ENCODE peak calls at places on chromosomes 4 and X, in five cellular contexts. One of them, this sample, is unnamed.

GRCh38 chrX:19245711-19246269 is 97.9 kb upstream of the PDHA1 start:
- DNase-seq in PC-3: peak
- DNase-seq in neural progenitor cell: no peak
- DNase-seq in SK-N-SH: no peak
- DNase-seq in GM23248: no peak
- DNase-seq in this sample: no peak

GRCh38 chr4:90958256-90958895 is 831.2 kb downstream of the CCSER1 start:
- DNase-seq in SK-N-SH: no peak
- DNase-seq in PC-3: peak
- DNase-seq in neural progenitor cell: no peak
- DNase-seq in GM23248: no peak
- DNase-seq in this sample: no peak

GRCh38 chr4:118331352-118331751 is 21.5 kb downstream of the PRSS12 start:
- DNase-seq in neural progenitor cell: no peak
- DNase-seq in GM23248: no peak
- DNase-seq in SK-N-SH: no peak
- DNase-seq in PC-3: no peak
- DNase-seq in this sample: no peak

GRCh38 chr4:162939086-162939485 is 227.6 kb downstream of the NAF1 start:
- DNase-seq in PC-3: no peak
- DNase-seq in SK-N-SH: no peak
- DNase-seq in neural progenitor cell: no peak
- DNase-seq in GM23248: no peak
- DNase-seq in this sample: no peak

GRCh38 chrX:31061091-31061490 is 10.8 kb downstream of the FTHL17 start:
- DNase-seq in PC-3: no peak
- DNase-seq in SK-N-SH: no peak
- DNase-seq in GM23248: no peak
- DNase-seq in neural progenitor cell: no peak
- DNase-seq in this sample: no peak

GRCh38 chr4:2412534-2412884 is 5.9 kb downstream of the ZFYVE28 start:
- DNase-seq in neural progenitor cell: no peak
- DNase-seq in PC-3: peak
- DNase-seq in GM23248: no peak
- DNase-seq in SK-N-SH: no peak
- DNase-seq in this sample: peak

GRCh38 chr4:8377103-8378075 is 63.1 kb downstream of the ACOX3 start:
- DNase-seq in SK-N-SH: no peak
- DNase-seq in PC-3: no peak
- DNase-seq in neural progenitor cell: no peak
- DNase-seq in GM23248: no peak
- DNase-seq in this sample: no peak

GRCh38 chr4:62709618-62710252 is 1509.6 kb downstream of the ADGRL3 start:
- DNase-seq in GM23248: peak
- DNase-seq in PC-3: peak
- DNase-seq in SK-N-SH: peak
- DNase-seq in neural progenitor cell: peak
- DNase-seq in this sample: peak

GRCh38 chr4:8272472-8273428 is 3.2 kb downstream of the HTRA3 start:
- DNase-seq in PC-3: no peak
- DNase-seq in neural progenitor cell: no peak
- DNase-seq in GM23248: no peak
- DNase-seq in SK-N-SH: peak
- DNase-seq in this sample: no peak

GRCh38 chrX:3592184-3592583 is 121.3 kb downstream of the PRKX start:
- DNase-seq in GM23248: no peak
- DNase-seq in SK-N-SH: no peak
- DNase-seq in PC-3: no peak
- DNase-seq in neural progenitor cell: peak
- DNase-seq in this sample: no peak

GRCh38 chrX:24392709-24393108 is 32.3 kb downstream of the SUPT20HL1 start:
- DNase-seq in SK-N-SH: no peak
- DNase-seq in neural progenitor cell: no peak
- DNase-seq in PC-3: no peak
- DNase-seq in GM23248: peak
- DNase-seq in this sample: no peak

GRCh38 chr4:71380721-71381120 is 41.9 kb downstream of the SLC4A4 start:
- DNase-seq in PC-3: peak
- DNase-seq in neural progenitor cell: no peak
- DNase-seq in GM23248: peak
- DNase-seq in SK-N-SH: no peak
- DNase-seq in this sample: no peak

GRCh38 chrX:18368402-18368801 is 13.9 kb upstream of the SCML2 start:
- DNase-seq in SK-N-SH: no peak
- DNase-seq in neural progenitor cell: no peak
- DNase-seq in GM23248: no peak
- DNase-seq in PC-3: no peak
- DNase-seq in this sample: no peak

GRCh38 chrX:136497556-136498048 is at the start of gene HTATSF1:
- DNase-seq in PC-3: no peak
- DNase-seq in GM23248: no peak
- DNase-seq in SK-N-SH: no peak
- DNase-seq in neural progenitor cell: peak
- DNase-seq in this sample: no peak

GRCh38 chr4:53786632-53787031 is 195.3 kb upstream of the LNX1 start:
- DNase-seq in GM23248: no peak
- DNase-seq in PC-3: no peak
- DNase-seq in neural progenitor cell: no peak
- DNase-seq in SK-N-SH: no peak
- DNase-seq in this sample: no peak

GRCh38 chrX:153397256-153397960 is 3.7 kb downstream of the PNMA6E start:
- DNase-seq in SK-N-SH: no peak
- DNase-seq in GM23248: no peak
- DNase-seq in neural progenitor cell: no peak
- DNase-seq in PC-3: no peak
- DNase-seq in this sample: no peak

GRCh38 chr4:3461515-3462291 is 1.4 kb upstream of the DOK7 start:
- DNase-seq in GM23248: no peak
- DNase-seq in PC-3: peak
- DNase-seq in neural progenitor cell: no peak
- DNase-seq in SK-N-SH: no peak
- DNase-seq in this sample: no peak

GRCh38 chrX:102624105-102624504 is 24.8 kb downstream of the ARMCX5 start:
- DNase-seq in SK-N-SH: no peak
- DNase-seq in neural progenitor cell: no peak
- DNase-seq in GM23248: no peak
- DNase-seq in PC-3: no peak
- DNase-seq in this sample: no peak

GRCh38 chr4:153115322-153116100 is 88.7 kb upstream of the TRIM2 start:
- DNase-seq in GM23248: peak
- DNase-seq in SK-N-SH: no peak
- DNase-seq in neural progenitor cell: no peak
- DNase-seq in PC-3: peak
- DNase-seq in this sample: peak

GRCh38 chr4:7971881-7972500 is 32.3 kb upstream of the AFAP1 start:
- DNase-seq in SK-N-SH: no peak
- DNase-seq in PC-3: peak
- DNase-seq in neural progenitor cell: no peak
- DNase-seq in GM23248: peak
- DNase-seq in this sample: no peak

GRCh38 chr4:149645790-149646189 is 169.9 kb downstream of the IQCM start:
- DNase-seq in SK-N-SH: no peak
- DNase-seq in PC-3: peak
- DNase-seq in neural progenitor cell: peak
- DNase-seq in GM23248: no peak
- DNase-seq in this sample: no peak

GRCh38 chrX:115560978-115561604 is at the start of gene PLS3:
- DNase-seq in neural progenitor cell: peak
- DNase-seq in GM23248: peak
- DNase-seq in SK-N-SH: peak
- DNase-seq in PC-3: peak
- DNase-seq in this sample: peak

DNA sequence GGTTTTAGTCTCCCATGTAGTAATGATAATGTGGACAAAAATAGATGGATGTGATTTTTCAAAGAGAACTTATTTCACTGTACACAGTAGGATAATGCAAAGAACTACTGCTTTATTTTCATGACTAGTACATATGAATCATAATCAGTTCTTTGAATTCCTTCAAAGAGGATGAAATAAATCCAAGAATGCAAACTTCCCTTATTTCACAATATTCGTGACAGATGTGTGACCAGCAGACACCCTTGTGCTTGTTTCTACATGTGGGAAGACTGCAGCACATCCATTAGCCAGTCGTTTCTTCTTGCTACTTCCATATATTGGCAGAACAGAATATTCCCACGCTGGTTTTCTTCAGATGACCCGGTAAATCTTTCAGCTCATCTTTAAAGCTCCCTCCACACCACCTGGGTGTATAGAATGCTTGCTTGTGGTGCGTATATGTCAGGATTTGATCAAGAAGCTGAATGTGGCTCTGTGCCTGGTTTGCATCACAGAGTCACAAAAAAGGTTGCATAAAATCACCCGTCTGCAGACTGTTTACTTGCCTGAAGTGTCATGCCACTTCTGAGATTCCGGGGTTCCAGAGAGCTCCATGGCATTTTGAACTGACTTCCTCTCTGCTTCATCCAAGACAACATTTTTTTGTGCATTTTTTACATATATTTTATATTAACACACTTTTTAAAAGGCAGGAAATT is 47.7 kb upstream of the FAT4 start:
- DNase-seq in neural progenitor cell: no peak
- DNase-seq in GM23248: peak
- DNase-seq in SK-N-SH: no peak
- DNase-seq in PC-3: peak
- DNase-seq in this sample: no peak
- TF ChIP-seq EZH2phosphoT487 in neural progenitor cell: no peak
- TF ChIP-seq EZH2phosphoT487 in GM23248: no peak
- TF ChIP-seq EZH2phosphoT487 in SK-N-SH: no peak
- TF ChIP-seq EZH2phosphoT487 in PC-3: no peak
- TF ChIP-seq EZH2phosphoT487 in this sample: no peak

GRCh38 chr4:127623755-127624087 is 9.0 kb upstream of the INTU start:
- DNase-seq in GM23248: peak
- DNase-seq in neural progenitor cell: peak
- DNase-seq in PC-3: no peak
- DNase-seq in SK-N-SH: no peak
- DNase-seq in this sample: no peak

GRCh38 chr4:127618427-127618826 is 14.3 kb upstream of the INTU start:
- DNase-seq in GM23248: no peak
- DNase-seq in SK-N-SH: no peak
- DNase-seq in PC-3: no peak
- DNase-seq in neural progenitor cell: no peak
- DNase-seq in this sample: no peak

GRCh38 chr4:127622923-127623754 is 9.6 kb upstream of the INTU start:
- DNase-seq in SK-N-SH: peak
- DNase-seq in PC-3: no peak
- DNase-seq in GM23248: peak
- DNase-seq in neural progenitor cell: peak
- DNase-seq in this sample: no peak

GRCh38 chr4:127622621-127622922 is 10.2 kb upstream of the INTU start:
- DNase-seq in PC-3: no peak
- DNase-seq in SK-N-SH: no peak
- DNase-seq in neural progenitor cell: no peak
- DNase-seq in GM23248: no peak
- DNase-seq in this sample: no peak

GRCh38 chr4:127624176-127624575 is 8.6 kb upstream of the INTU start:
- DNase-seq in PC-3: no peak
- DNase-seq in SK-N-SH: no peak
- DNase-seq in GM23248: no peak
- DNase-seq in neural progenitor cell: no peak
- DNase-seq in this sample: no peak
- H3K9ac ChIP-seq in PC-3: no peak
- H3K9ac ChIP-seq in SK-N-SH: no peak
- H3K9ac ChIP-seq in GM23248: no peak
- H3K9ac ChIP-seq in neural progenitor cell: no peak
- H3K9ac ChIP-seq in this sample: no peak

GRCh38 chrX:134544189-134544588 is 84.2 kb downstream of the HPRT1 start:
- DNase-seq in GM23248: peak
- DNase-seq in SK-N-SH: no peak
- DNase-seq in PC-3: no peak
- DNase-seq in neural progenitor cell: no peak
- DNase-seq in this sample: no peak
- H3K4me2 ChIP-seq in GM23248: no peak
- H3K4me2 ChIP-seq in SK-N-SH: no peak
- H3K4me2 ChIP-seq in PC-3: no peak
- H3K4me2 ChIP-seq in neural progenitor cell: peak
- H3K4me2 ChIP-seq in this sample: no peak

DNA sequence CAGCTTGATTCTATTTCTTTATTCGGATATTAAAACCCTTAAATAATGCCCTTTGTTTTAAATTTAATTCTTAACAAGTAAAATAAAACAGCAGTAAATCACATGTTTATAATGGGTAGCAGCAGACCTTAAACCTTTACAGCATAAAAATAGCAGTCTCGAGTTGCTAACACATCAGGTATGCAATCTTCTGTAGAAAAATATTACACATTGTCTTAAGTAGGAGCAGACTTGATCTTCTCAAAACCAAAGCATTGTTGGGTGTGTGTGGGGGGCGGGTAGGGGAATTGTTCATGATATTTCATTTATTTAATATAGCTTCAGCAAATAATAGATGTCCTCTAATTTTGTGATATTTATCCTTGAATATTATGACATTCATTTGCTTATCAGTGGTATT is 331.4 kb downstream of the PCDH7 start:
- DNase-seq in neural progenitor cell: no peak
- DNase-seq in SK-N-SH: no peak
- DNase-seq in GM23248: no peak
- DNase-seq in PC-3: no peak
- DNase-seq in this sample: no peak
- TF ChIP-seq EZH2phosphoT487 in neural progenitor cell: no peak
- TF ChIP-seq EZH2phosphoT487 in SK-N-SH: no peak
- TF ChIP-seq EZH2phosphoT487 in GM23248: no peak
- TF ChIP-seq EZH2phosphoT487 in PC-3: no peak
- TF ChIP-seq EZH2phosphoT487 in this sample: no peak

This sample was measured in MM.1S.